ENCODE peak calls at places on chromosomes 4 and X, in ten cellular contexts. U is lower lobe of right lung, Y is tibial nerve, F is BE2C, N is RWPE2, S is tibial artery, V is astrocyte of the cerebellum, E is cardiac muscle cell, X is left ventricle myocardium inferior, M is AG09309. R is an unnamed sample.

GRCh38 chr4:147714575-147715401 is 17.1 kb upstream of the ARHGAP10 start:
- DNase-seq in U (no peak), Y (peak), F (no peak), N (no peak), S (peak), V (peak), E (no peak), X (no peak), M (peak), R (peak)

GRCh38 chrX:70313503-70313902 is 23.6 kb downstream of the KIF4A start:
- DNase-seq in U (no peak), Y (no peak), F (no peak), N (no peak), S (no peak), V (peak), E (no peak), X (no peak), M (no peak), R (peak)

GRCh38 chr4:72055566-72055965 is 23.8 kb downstream of the NPFFR2 start:
- DNase-seq in U (no peak), Y (no peak), F (no peak), N (no peak), S (no peak), V (no peak), E (no peak), X (no peak), M (no peak), R (peak)

GRCh38 chrX:69298466-69299140 is 133.3 kb upstream of the PJA1 start:
- DNase-seq in U (no peak), Y (no peak), F (no peak), N (no peak), S (no peak), V (no peak), E (no peak), X (no peak), M (no peak), R (peak)

GRCh38 chrX:50988649-50989048 is 78.1 kb downstream of the BMP15 start:
- DNase-seq in U (no peak), Y (peak), F (peak), N (no peak), S (no peak), V (no peak), E (peak), X (no peak), M (peak), R (peak)

GRCh38 chrX:38105216-38105725 is 98.9 kb downstream of the SYTL5 start:
- DNase-seq in U (no peak), Y (no peak), F (no peak), N (no peak), S (no peak), V (no peak), E (no peak), X (no peak), M (no peak), R (no peak)

GRCh38 chr4:22356996-22357596 is 158.8 kb downstream of the ADGRA3 start:
- DNase-seq in U (no peak), Y (no peak), F (no peak), N (no peak), S (no peak), V (no peak), E (peak), X (no peak), M (peak), R (peak)

GRCh38 chr4:174216935-174217272 is 66.6 kb downstream of the FBXO8 start:
- DNase-seq in U (no peak), Y (no peak), F (no peak), N (no peak), S (no peak), V (no peak), E (no peak), X (no peak), M (no peak), R (no peak)

GRCh38 chr4:150242820-150243458 is 164.7 kb downstream of the DCLK2 start:
- DNase-seq in U (no peak), Y (peak), F (peak), N (no peak), S (no peak), V (no peak), E (peak), X (no peak), M (no peak), R (peak)

GRCh38 chr4:76434901-76435688 is at the start of gene SHROOM3:
- DNase-seq in U (no peak), Y (no peak), F (no peak), N (no peak), S (no peak), V (peak), E (peak), X (no peak), M (no peak), R (peak)

GRCh38 chr4:115229873-115230272 is 116.5 kb upstream of the NDST4 start:
- DNase-seq in U (no peak), Y (no peak), F (no peak), N (no peak), S (no peak), V (no peak), E (no peak), X (no peak), M (no peak), R (no peak)

GRCh38 chr4:184911310-184911709 is 85.5 kb upstream of the ACSL1 start:
- DNase-seq in U (no peak), Y (no peak), F (no peak), N (no peak), S (no peak), V (no peak), E (no peak), X (no peak), M (peak), R (peak)

GRCh38 chrX:85851418-85851817 is 195.9 kb downstream of the CHM start:
- DNase-seq in U (peak), Y (no peak), F (peak), N (no peak), S (no peak), V (no peak), E (peak), X (no peak), M (no peak), R (no peak)

GRCh38 chr4:153566751-153567150 is 100.6 kb downstream of the TMEM131L start:
- DNase-seq in U (no peak), Y (no peak), F (no peak), N (no peak), S (no peak), V (no peak), E (no peak), X (peak), M (no peak), R (no peak)

GRCh38 chr4:1523907-1524636 is 117.8 kb upstream of the NKX1-1 start:
- DNase-seq in U (peak), Y (no peak), F (no peak), N (no peak), S (no peak), V (no peak), E (no peak), X (peak), M (no peak), R (no peak)

GRCh38 chr4:8391972-8392371 is 48.6 kb downstream of the ACOX3 start:
- DNase-seq in U (no peak), Y (peak), F (no peak), N (no peak), S (no peak), V (peak), E (no peak), X (peak), M (peak), R (peak)

GRCh38 chr4:6782846-6783110 is 251 bp downstream of the KIAA0232 start:
- DNase-seq in U (no peak), Y (no peak), F (no peak), N (no peak), S (no peak), V (no peak), E (no peak), X (no peak), M (no peak), R (no peak)

GRCh38 chrX:29841750-29842149 is 373.6 kb upstream of the MAGEB2 start:
- DNase-seq in U (no peak), Y (no peak), F (no peak), N (no peak), S (no peak), V (no peak), E (no peak), X (no peak), M (no peak), R (no peak)

GRCh38 chrX:95539041-95539440 is 1145.6 kb upstream of the DIAPH2 start:
- DNase-seq in U (no peak), Y (no peak), F (no peak), N (no peak), S (no peak), V (no peak), E (peak), X (no peak), M (no peak), R (no peak)

GRCh38 chrX:118000518-118000917 is 116.1 kb downstream of the KLHL13 start:
- DNase-seq in U (no peak), Y (no peak), F (no peak), N (no peak), S (no peak), V (no peak), E (no peak), X (no peak), M (no peak), R (no peak)

GRCh38 chr4:162841769-162842168 is 324.9 kb downstream of the NAF1 start:
- DNase-seq in U (no peak), Y (no peak), F (no peak), N (no peak), S (no peak), V (no peak), E (no peak), X (no peak), M (no peak), R (no peak)

GRCh38 chrX:121562616-121563015 is 515.2 kb downstream of the GLUD2 start:
- DNase-seq in U (no peak), Y (no peak), F (no peak), N (no peak), S (no peak), V (no peak), E (no peak), X (no peak), M (no peak), R (no peak)

GRCh38 chrX:134948333-134949241 is 42.2 kb upstream of the SMIM10 start:
- DNase-seq in U (no peak), Y (no peak), F (no peak), N (no peak), S (no peak), V (no peak), E (peak), X (peak), M (peak), R (peak)

GRCh38 chrX:132216283-132216682 is 3.0 kb downstream of the RAP2C start:
- DNase-seq in U (no peak), Y (no peak), F (no peak), N (no peak), S (no peak), V (no peak), E (no peak), X (no peak), M (no peak), R (peak)

GRCh38 chrX:23660766-23661132 is 6.5 kb upstream of the PRDX4 start:
- DNase-seq in U (no peak), Y (no peak), F (no peak), N (no peak), S (no peak), V (no peak), E (no peak), X (no peak), M (no peak), R (no peak)

DNA sequence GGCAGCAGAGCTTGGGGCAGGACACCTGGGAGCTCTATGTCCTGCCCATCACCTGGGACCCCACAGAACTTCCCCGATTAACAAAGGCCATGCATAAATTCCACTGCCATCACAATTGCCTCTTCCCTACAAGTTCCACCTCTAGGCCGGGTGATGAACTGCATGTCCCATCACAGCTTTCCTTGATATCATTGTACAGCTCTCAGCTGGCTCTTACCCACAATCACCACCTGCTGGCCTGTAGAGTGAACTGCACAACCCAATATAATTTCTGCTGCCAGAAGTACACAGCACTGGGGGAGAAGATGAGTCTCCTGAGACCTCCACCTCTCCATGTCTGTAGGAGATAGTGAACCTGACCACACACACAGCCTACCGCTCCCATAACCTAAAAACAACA is 285.0 kb upstream of the AADAT start:
- DNase-seq in U (no peak), Y (no peak), F (peak), N (no peak), S (no peak), V (no peak), E (peak), X (no peak), M (no peak), R (no peak)
- TF ChIP-seq CTCF in U (peak), Y (no peak), F (peak), N (peak), S (no peak), V (peak), E (peak), X (peak), M (peak), R (peak)

GRCh38 chrX:74922922-74923321 is 2.3 kb downstream of the NEXMIF start:
- DNase-seq in U (no peak), Y (no peak), F (no peak), N (no peak), S (no peak), V (no peak), E (no peak), X (no peak), M (no peak), R (no peak)
- H3K4me3 ChIP-seq in U (no peak), Y (no peak), F (no peak), N (no peak), S (no peak), V (no peak), E (no peak), X (no peak), M (no peak), R (no peak)

DNA sequence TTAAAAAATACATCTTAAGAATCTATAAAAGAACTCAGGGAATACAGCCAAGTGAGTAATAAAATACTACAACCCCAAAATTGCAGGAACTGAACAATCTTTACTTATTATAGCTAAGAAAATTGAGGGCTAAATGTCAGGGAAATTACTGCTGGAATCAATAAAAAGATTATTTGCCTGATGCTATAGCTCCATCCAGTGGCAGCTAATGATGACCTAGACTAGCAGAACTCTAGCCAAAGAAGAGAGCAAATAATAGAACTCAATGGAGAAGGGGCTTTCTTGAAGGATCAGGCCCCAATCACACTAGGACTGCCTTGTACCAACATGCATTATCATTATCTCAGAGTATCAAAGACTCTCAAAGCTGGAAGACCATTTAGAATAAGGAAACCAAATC is 85.0 kb upstream of the FAM241A start:
- DNase-seq in U (no peak), Y (no peak), F (no peak), N (no peak), S (no peak), V (no peak), E (peak), X (no peak), M (no peak), R (peak)
- TF ChIP-seq CTCF in U (no peak), Y (no peak), F (peak), N (peak), S (no peak), V (peak), E (peak), X (peak), M (peak), R (peak)

GRCh38 chr4:3766791-3767561 is 791 bp downstream of the ADRA2C start:
- DNase-seq in U (no peak), Y (no peak), F (peak), N (no peak), S (peak), V (no peak), E (peak), X (no peak), M (no peak), R (no peak)

GRCh38 chr4:3769642-3770184 is 3.5 kb downstream of the ADRA2C start:
- DNase-seq in U (no peak), Y (no peak), F (peak), N (no peak), S (no peak), V (no peak), E (no peak), X (no peak), M (no peak), R (no peak)

GRCh38 chr4:3766207-3766790 is at the start of gene ADRA2C:
- DNase-seq in U (no peak), Y (no peak), F (peak), N (no peak), S (no peak), V (no peak), E (peak), X (no peak), M (no peak), R (no peak)

GRCh38 chr4:3768842-3769641 is 2.9 kb downstream of the ADRA2C start:
- DNase-seq in U (no peak), Y (no peak), F (peak), N (no peak), S (no peak), V (no peak), E (no peak), X (no peak), M (no peak), R (no peak)

DNA sequence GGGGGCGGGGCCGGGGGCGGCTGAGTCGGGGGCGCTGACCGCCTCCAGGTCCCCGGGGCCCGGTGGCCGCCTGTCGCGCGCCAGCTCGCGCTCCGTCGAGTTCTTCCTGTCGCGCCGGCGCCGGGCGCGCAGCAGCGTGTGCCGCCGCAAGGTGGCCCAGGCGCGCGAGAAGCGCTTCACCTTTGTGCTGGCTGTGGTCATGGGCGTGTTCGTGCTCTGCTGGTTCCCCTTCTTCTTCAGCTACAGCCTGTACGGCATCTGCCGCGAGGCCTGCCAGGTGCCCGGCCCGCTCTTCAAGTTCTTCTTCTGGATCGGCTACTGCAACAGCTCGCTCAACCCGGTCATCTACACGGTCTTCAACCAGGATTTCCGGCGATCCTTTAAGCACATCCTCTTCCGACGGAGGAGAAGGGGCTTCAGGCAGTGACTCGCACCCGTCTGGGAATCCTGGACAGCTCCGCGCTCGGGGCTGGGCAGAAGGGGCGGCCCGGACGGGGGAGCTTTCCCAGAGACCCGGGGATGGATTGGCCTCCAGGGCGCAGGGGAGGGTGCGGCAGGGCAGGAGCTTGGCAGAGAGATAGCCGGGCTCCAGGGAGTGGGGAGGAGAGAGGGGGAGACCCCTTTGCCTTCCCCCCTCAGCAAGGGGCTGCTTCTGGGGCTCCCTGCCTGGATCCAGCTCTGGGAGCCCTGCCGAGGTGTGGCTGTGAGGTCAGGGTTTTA is 1.5 kb downstream of the ADRA2C start:
- DNase-seq in U (no peak), Y (no peak), F (peak), N (no peak), S (no peak), V (no peak), E (peak), X (no peak), M (no peak), R (peak)
- H3K4me3 ChIP-seq in U (no peak), Y (no peak), F (peak), N (no peak), S (peak), V (no peak), E (no peak), X (peak), M (no peak), R (no peak)